ENCODE peak calls at places on chromosomes 12 and 14, in eight cellular contexts. A is BE2C, W is Peyer's patch, E is RWPE1, I is Calu3, B is pancreas, F is AG10803, L is psoas muscle. S is an unnamed sample.

GRCh38 chr12:108854453-108855283 is 2.7 kb downstream of the SSH1 start:
- DNase-seq in E (peak), A (no peak), F (peak), W (no peak), L (peak), I (peak), B (no peak), S (no peak)

GRCh38 chr14:64293976-64294671 is at the start of gene ESR2:
- DNase-seq in E (no peak), W (peak), B (peak), L (peak), A (peak), I (peak), F (peak), S (peak)

GRCh38 chr12:132474237-132474741 is 15.7 kb upstream of the FBRSL1 start:
- DNase-seq in E (no peak), F (no peak), B (peak), W (no peak), A (no peak), L (peak), I (no peak), S (no peak)

GRCh38 chr12:53564276-53564675 is 57.0 kb upstream of the NPFF start:
- DNase-seq in L (no peak), F (no peak), A (no peak), B (no peak), I (no peak), E (no peak), W (no peak), S (no peak)

GRCh38 chr12:55830601-55831406 is 1.4 kb upstream of the DNAJC14 start:
- DNase-seq in F (peak), W (peak), I (peak), E (peak), L (peak), A (peak), B (no peak), S (peak)

GRCh38 chr12:52279683-52280318 is 5.4 kb downstream of the KRT86 start:
- DNase-seq in L (no peak), I (no peak), E (no peak), F (peak), B (no peak), A (no peak), W (no peak), S (no peak)

GRCh38 chr12:77345336-77345735 is 280.0 kb upstream of the E2F7 start:
- DNase-seq in A (no peak), B (no peak), I (no peak), L (no peak), E (no peak), W (no peak), F (no peak), S (no peak)

GRCh38 chr14:76810953-76811400 is 1.7 kb downstream of the ANGEL1 start:
- DNase-seq in I (peak), F (peak), E (no peak), A (peak), L (no peak), W (no peak), B (no peak), S (no peak)

GRCh38 chr12:51419473-51420228 is 5.0 kb upstream of the SLC4A8 start:
- DNase-seq in B (no peak), L (no peak), A (no peak), F (no peak), E (no peak), W (no peak), I (no peak), S (no peak)

GRCh38 chr14:22448035-22448904 is 140.8 kb downstream of the DAD1 start:
- DNase-seq in I (no peak), B (no peak), L (no peak), E (no peak), F (no peak), W (no peak), A (no peak), S (no peak)

GRCh38 chr12:76694369-76694768 is 69.5 kb upstream of the ZDHHC17 start:
- DNase-seq in L (peak), F (no peak), I (no peak), B (no peak), A (no peak), W (no peak), E (no peak), S (no peak)

GRCh38 chr14:75295061-75295461 is 16.4 kb downstream of the FOS start:
- DNase-seq in A (peak), E (peak), F (peak), I (peak), W (peak), L (peak), B (peak), S (peak)

GRCh38 chr12:67271976-67272375 is 2.8 kb downstream of the CAND1 start:
- DNase-seq in E (no peak), B (no peak), W (no peak), F (peak), I (no peak), A (no peak), L (no peak), S (no peak)

GRCh38 chr12:108914031-108914630 is 34.2 kb downstream of the DAO start:
- DNase-seq in A (no peak), F (peak), B (no peak), W (no peak), I (no peak), E (no peak), L (no peak), S (no peak)

GRCh38 chr14:105187935-105188524 is 6.9 kb upstream of the NUDT14 start:
- DNase-seq in L (no peak), F (no peak), E (no peak), A (no peak), B (no peak), W (no peak), I (peak), S (no peak)

GRCh38 chr12:102569803-102570202 is 89.4 kb upstream of the IGF1 start:
- DNase-seq in B (no peak), E (no peak), A (no peak), W (no peak), I (no peak), F (no peak), L (no peak), S (no peak)

GRCh38 chr12:131218291-131219172 is 264.8 kb downstream of the ADGRD1 start:
- DNase-seq in A (no peak), W (no peak), B (peak), I (peak), E (no peak), L (no peak), F (no peak), S (peak)

GRCh38 chr14:65080954-65081747 is 21.2 kb downstream of the MAX start:
- DNase-seq in B (no peak), W (no peak), L (no peak), A (no peak), E (no peak), I (no peak), F (no peak), S (no peak)

GRCh38 chr14:91719839-91720238 is 12.0 kb downstream of the CATSPERB start:
- DNase-seq in B (no peak), L (no peak), I (no peak), A (no peak), E (no peak), F (no peak), W (no peak), S (no peak)

GRCh38 chr14:106268013-106268727 is 741.8 kb downstream of the TMEM121 start:
- DNase-seq in I (peak), L (no peak), B (no peak), F (no peak), A (peak), E (no peak), W (peak), S (no peak)
- TF ChIP-seq CTCF in I (no peak), L (no peak), B (no peak), F (no peak), A (peak), E (no peak), W (no peak), S (no peak)

DNA sequence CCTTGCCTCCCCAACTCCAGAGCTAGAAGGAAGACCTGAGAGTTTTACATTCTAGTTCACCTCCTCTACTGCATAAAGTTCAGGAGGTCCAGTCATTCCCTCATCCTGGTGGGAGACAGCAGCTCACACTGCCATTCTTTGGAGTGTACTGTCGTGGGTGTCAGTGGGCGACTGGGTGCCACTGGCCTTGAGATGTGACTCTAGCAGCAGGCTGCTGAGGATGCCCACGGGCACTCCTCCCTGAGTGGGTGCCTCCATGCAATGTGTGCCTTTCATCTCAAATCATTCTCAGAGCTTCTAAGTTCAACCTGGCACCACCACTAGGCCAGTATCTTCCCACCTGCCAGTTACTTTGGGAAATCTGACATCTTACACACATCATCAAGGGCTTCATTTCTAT is 12.5 kb downstream of the RFX4 start:
- DNase-seq in B (no peak), A (no peak), E (no peak), I (no peak), L (no peak), W (no peak), F (no peak), S (no peak)
- TF ChIP-seq CTCF in B (no peak), A (no peak), E (no peak), I (no peak), L (no peak), W (no peak), F (no peak), S (no peak)

DNA sequence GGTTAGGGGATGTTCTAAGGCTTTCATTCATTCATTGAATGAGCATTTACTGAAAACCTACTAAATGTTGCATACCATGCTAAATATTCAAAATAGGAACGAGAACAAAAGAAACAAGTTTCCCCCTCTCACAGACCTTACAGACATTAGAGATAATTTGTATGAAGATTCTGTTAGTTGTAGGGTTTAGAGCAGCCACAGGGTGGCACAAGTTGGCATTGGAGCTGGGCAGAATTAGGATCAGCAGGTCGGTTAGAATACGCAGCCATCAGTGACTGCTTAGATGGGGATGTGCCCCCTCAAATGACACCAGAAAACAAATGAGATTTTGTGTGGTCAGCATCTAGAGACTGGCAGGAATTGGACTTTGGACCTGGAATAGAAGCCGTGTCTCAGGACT is 166.3 kb upstream of the DAAM1 start:
- DNase-seq in F (no peak), A (no peak), B (no peak), E (no peak), W (no peak), I (no peak), L (no peak), S (no peak)
- TF ChIP-seq CTCF in F (no peak), A (peak), B (no peak), E (no peak), W (no peak), I (peak), L (peak), S (no peak)

GRCh38 chr14:79451601-79452000 is 759.7 kb downstream of the DIO2 start:
- DNase-seq in E (no peak), A (no peak), I (no peak), B (no peak), L (no peak), W (no peak), F (no peak), S (no peak)
- TF ChIP-seq CTCF in E (no peak), A (no peak), I (no peak), B (no peak), L (no peak), W (no peak), F (no peak), S (no peak)

GRCh38 chr14:63203618-63204406 is 431 bp upstream of the RHOJ start:
- DNase-seq in B (no peak), W (peak), E (peak), L (peak), F (peak), I (peak), A (peak), S (peak)
- TF ChIP-seq CTCF in B (no peak), W (no peak), E (no peak), L (no peak), F (peak), I (no peak), A (peak), S (peak)

GRCh38 chr14:88454886-88455285 is 69.4 kb downstream of the SPATA7 start:
- DNase-seq in A (no peak), E (no peak), B (no peak), W (no peak), I (no peak), L (no peak), F (peak), S (no peak)

GRCh38 chr14:88452231-88452630 is 66.8 kb downstream of the SPATA7 start:
- DNase-seq in W (no peak), A (peak), E (no peak), I (no peak), F (no peak), L (no peak), B (no peak), S (no peak)
- TF ChIP-seq CTCF in W (no peak), A (peak), E (no peak), I (no peak), F (no peak), L (no peak), B (no peak), S (no peak)

GRCh38 chr14:100770046-100770445 is 43.4 kb downstream of the DLK1 start:
- DNase-seq in W (no peak), E (no peak), I (no peak), F (no peak), L (no peak), B (no peak), A (no peak), S (no peak)
- TF ChIP-seq CTCF in W (no peak), E (no peak), I (no peak), F (no peak), L (no peak), B (no peak), A (no peak), S (no peak)

DNA sequence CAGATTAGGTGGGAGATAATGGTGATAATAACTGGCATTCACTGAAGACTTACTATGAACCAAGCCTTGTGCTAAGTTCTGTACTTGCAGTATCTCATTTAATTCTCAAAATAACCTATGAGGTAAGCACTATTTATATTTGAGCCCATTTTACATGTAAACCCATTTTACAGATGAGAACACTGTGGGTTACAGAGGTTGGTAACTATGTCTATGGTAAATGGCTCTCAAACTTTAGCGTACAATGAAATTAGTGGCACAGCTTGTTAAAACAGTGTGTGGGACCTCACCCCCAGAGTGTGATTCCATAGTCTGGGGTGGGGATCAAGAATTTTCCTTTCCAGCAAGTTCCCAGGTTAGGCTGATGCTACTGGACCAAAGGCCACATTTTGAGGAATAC is 22.2 kb upstream of the JPH4 start:
- DNase-seq in E (no peak), A (no peak), I (no peak), F (no peak), L (no peak), B (no peak), W (no peak), S (no peak)
- TF ChIP-seq CTCF in E (no peak), A (no peak), I (no peak), F (no peak), L (no peak), B (no peak), W (no peak), S (no peak)

DNA sequence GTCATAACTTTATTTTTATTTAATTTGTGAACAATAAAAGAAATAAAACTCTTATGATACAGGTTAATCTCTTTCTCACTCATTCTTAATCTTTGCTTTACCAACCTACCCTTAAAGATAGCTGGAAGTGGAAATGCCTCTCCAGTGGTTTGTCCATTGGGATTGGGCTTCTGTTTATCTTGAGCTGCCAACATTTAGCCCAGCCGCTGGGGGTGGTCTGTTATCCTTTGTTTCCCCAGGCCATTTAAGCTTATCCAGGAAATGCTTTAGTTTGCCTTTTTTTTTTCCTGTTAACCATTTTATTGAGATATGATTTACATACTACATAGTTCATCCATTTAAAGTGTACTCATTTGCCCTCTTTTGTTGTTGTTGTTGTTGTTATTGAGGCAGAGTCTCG is 8.2 kb downstream of the TDG start:
- DNase-seq in A (no peak), B (no peak), I (no peak), E (no peak), F (no peak), W (no peak), L (no peak), S (no peak)
- TF ChIP-seq CTCF in A (no peak), B (no peak), I (no peak), E (no peak), F (no peak), W (no peak), L (no peak), S (no peak)

GRCh38 chr12:4588916-4589315 is 26.9 kb downstream of the DYRK4 start:
- DNase-seq in B (no peak), E (no peak), I (no peak), W (no peak), F (no peak), A (no peak), L (no peak), S (no peak)

GRCh38 chr12:4584896-4585295 is 22.9 kb downstream of the DYRK4 start:
- DNase-seq in A (no peak), L (no peak), W (no peak), B (no peak), E (no peak), I (no peak), F (no peak), S (no peak)

GRCh38 chr12:4584281-4584680 is 22.3 kb downstream of the DYRK4 start:
- DNase-seq in I (no peak), L (no peak), F (no peak), B (no peak), W (peak), E (no peak), A (no peak), S (no peak)

GRCh38 chr12:4586500-4586899 is 24.5 kb downstream of the DYRK4 start:
- DNase-seq in L (no peak), E (no peak), B (no peak), F (no peak), I (no peak), A (no peak), W (no peak), S (no peak)

GRCh38 chr12:4587108-4587507 is 25.1 kb downstream of the DYRK4 start:
- DNase-seq in I (no peak), E (no peak), F (no peak), W (no peak), B (no peak), A (no peak), L (no peak), S (no peak)
- TF ChIP-seq CTCF in I (no peak), E (no peak), F (no peak), W (no peak), B (no peak), A (no peak), L (no peak), S (no peak)